ENCODE peak calls at places on chromosomes 16 and 17, in four cellular contexts. One of them, this sample, is unnamed.
A peak's percentile ranks its signal among the peaks of the same experiment; 100 is the strongest.

GRCh38 chr16:16861546-16861945 is 482.6 kb downstream of the NPIPA7 start:
- DNase-seq in GM03348: peak; percentile 80
- DNase-seq in activated naive CD4-positive, alpha-beta T cell treated with Interleukin-2 at 50 U/mL for 16 hours: peak; percentile 40
- DNase-seq in ovary: peak; percentile 26
- DNase-seq in this sample: peak; percentile 5

GRCh38 chr17:67293251-67294203 is 48.5 kb upstream of the HELZ start:
- DNase-seq in ovary: peak; percentile 62
- DNase-seq in GM03348: peak; percentile 86
- DNase-seq in activated naive CD4-positive, alpha-beta T cell treated with Interleukin-2 at 50 U/mL for 16 hours: peak; percentile 70
- DNase-seq in this sample: peak; percentile 23

GRCh38 chr17:59620518-59621259 is 994 bp downstream of the CLTC start:
- DNase-seq in ovary: peak; percentile 51
- DNase-seq in activated naive CD4-positive, alpha-beta T cell treated with Interleukin-2 at 50 U/mL for 16 hours: peak; percentile 56
- DNase-seq in GM03348: peak; percentile 61
- DNase-seq in this sample: no peak

GRCh38 chr16:88804552-88805339 is 1.2 kb downstream of the CDT1 start:
- DNase-seq in ovary: no peak
- DNase-seq in activated naive CD4-positive, alpha-beta T cell treated with Interleukin-2 at 50 U/mL for 16 hours: peak; percentile 44
- DNase-seq in GM03348: no peak
- DNase-seq in this sample: no peak

GRCh38 chr17:66451188-66452149 is 149.1 kb downstream of the PRKCA start:
- DNase-seq in GM03348: no peak
- DNase-seq in activated naive CD4-positive, alpha-beta T cell treated with Interleukin-2 at 50 U/mL for 16 hours: no peak
- DNase-seq in ovary: no peak
- DNase-seq in this sample: no peak

GRCh38 chr17:59154721-59155438 is at the start of gene SKA2:
- DNase-seq in GM03348: peak; percentile 94
- DNase-seq in activated naive CD4-positive, alpha-beta T cell treated with Interleukin-2 at 50 U/mL for 16 hours: peak; percentile 98
- DNase-seq in ovary: peak; percentile 96
- DNase-seq in this sample: no peak

GRCh38 chr16:84914273-84914672 is 94.5 kb downstream of the CRISPLD2 start:
- DNase-seq in activated naive CD4-positive, alpha-beta T cell treated with Interleukin-2 at 50 U/mL for 16 hours: no peak
- DNase-seq in GM03348: no peak
- DNase-seq in ovary: no peak
- DNase-seq in this sample: no peak

GRCh38 chr17:57679356-57679755 is 65.7 kb downstream of the CCDC182 start:
- DNase-seq in GM03348: no peak
- DNase-seq in activated naive CD4-positive, alpha-beta T cell treated with Interleukin-2 at 50 U/mL for 16 hours: no peak
- DNase-seq in ovary: no peak
- DNase-seq in this sample: no peak

GRCh38 chr16:68790130-68790761 is 53.1 kb upstream of the TANGO6 start:
- DNase-seq in ovary: peak; percentile 25
- DNase-seq in GM03348: peak; percentile 80
- DNase-seq in activated naive CD4-positive, alpha-beta T cell treated with Interleukin-2 at 50 U/mL for 16 hours: no peak
- DNase-seq in this sample: peak; percentile 39

GRCh38 chr17:9356488-9356911 is 219.1 kb downstream of the STX8 start:
- DNase-seq in ovary: no peak
- DNase-seq in GM03348: no peak
- DNase-seq in activated naive CD4-positive, alpha-beta T cell treated with Interleukin-2 at 50 U/mL for 16 hours: no peak
- DNase-seq in this sample: no peak

GRCh38 chr17:37274432-37274831 is 101.4 kb upstream of the C17orf78 start:
- DNase-seq in GM03348: no peak
- DNase-seq in ovary: no peak
- DNase-seq in activated naive CD4-positive, alpha-beta T cell treated with Interleukin-2 at 50 U/mL for 16 hours: no peak
- DNase-seq in this sample: peak; percentile 6

GRCh38 chr17:65952586-65952985 is 239.3 kb downstream of the CEP112 start:
- DNase-seq in GM03348: no peak
- DNase-seq in activated naive CD4-positive, alpha-beta T cell treated with Interleukin-2 at 50 U/mL for 16 hours: no peak
- DNase-seq in ovary: no peak
- DNase-seq in this sample: no peak

GRCh38 chr17:72173475-72174116 is 52.8 kb downstream of the SOX9 start:
- DNase-seq in GM03348: no peak
- DNase-seq in activated naive CD4-positive, alpha-beta T cell treated with Interleukin-2 at 50 U/mL for 16 hours: no peak
- DNase-seq in ovary: no peak
- DNase-seq in this sample: no peak